ENCODE peak calls at places on chromosome X, in ten cellular contexts. B is CD4-positive, CD25-positive, alpha-beta regulatory T cell; L is GM23248; U is Karpas-422; I is esophagus squamous epithelium; G is A549; Q is IMR-90; W is transverse colon; K is RWPE2; S is stomach. T is an unnamed sample.

GRCh38 chrX:103197721-103198306 is 17.1 kb upstream of the BEX4 start:
- DNase-seq in I (no peak), Q (peak; percentile 56), W (no peak), L (peak; percentile 42), B (no peak), U (no peak), K (no peak), G (no peak), S (no peak), T (no peak)

GRCh38 chrX:74232859-74233258 is 71.1 kb upstream of the ZCCHC13 start:
- DNase-seq in W (no peak), S (no peak), I (no peak), L (peak; percentile 46), U (peak; percentile 74), B (no peak), G (no peak), Q (peak; percentile 23), K (no peak), T (no peak)

GRCh38 chrX:119512145-119512800 is 44.0 kb downstream of the SLC25A5 start:
- DNase-seq in U (peak; percentile 78), I (no peak), S (peak; percentile 71), K (no peak), W (peak; percentile 70), G (peak; percentile 84), B (peak; percentile 41), Q (peak; percentile 66), L (peak; percentile 76), T (no peak)

GRCh38 chrX:17592117-17592516 is 145.2 kb upstream of the SCML1 start:
- DNase-seq in I (no peak), S (no peak), U (no peak), B (no peak), K (no peak), Q (peak; percentile 27), W (no peak), L (peak; percentile 53), G (no peak), T (no peak)

GRCh38 chrX:78327370-78328048 is at the start of gene CYSLTR1:
- DNase-seq in K (no peak), G (no peak), B (no peak), U (peak; percentile 70), W (no peak), I (no peak), Q (no peak), S (no peak), L (no peak), T (no peak)

GRCh38 chrX:132769609-132770008 is 188.8 kb downstream of the HS6ST2 start:
- DNase-seq in I (no peak), W (no peak), S (no peak), K (no peak), L (no peak), G (no peak), U (no peak), B (no peak), Q (no peak), T (no peak)

GRCh38 chrX:71487814-71488213 is 45.1 kb upstream of the OGT start:
- DNase-seq in S (no peak), B (no peak), I (no peak), K (no peak), L (no peak), Q (no peak), W (no peak), G (no peak), U (no peak), T (no peak)

GRCh38 chrX:19557816-19558215 is 42.5 kb upstream of the MAP3K15 start:
- DNase-seq in K (no peak), U (no peak), S (no peak), Q (peak; percentile 30), L (peak; percentile 61), W (no peak), B (no peak), G (no peak), I (no peak), T (no peak)

GRCh38 chrX:130287071-130287770 is 18.5 kb upstream of the ZNF280C start:
- DNase-seq in W (no peak), Q (no peak), G (no peak), S (no peak), K (no peak), L (no peak), U (no peak), B (no peak), I (no peak), T (no peak)

GRCh38 chrX:130285710-130286109 is 17.0 kb upstream of the ZNF280C start:
- DNase-seq in I (no peak), L (no peak), B (no peak), K (no peak), W (no peak), Q (no peak), G (no peak), S (no peak), U (no peak), T (no peak)

GRCh38 chrX:130282151-130282550 is 13.5 kb upstream of the ZNF280C start:
- DNase-seq in U (no peak), B (no peak), Q (no peak), L (no peak), S (no peak), G (no peak), W (no peak), K (no peak), I (no peak), T (no peak)

GRCh38 chrX:130280901-130281300 is 12.2 kb upstream of the ZNF280C start:
- DNase-seq in W (no peak), I (no peak), K (no peak), G (no peak), U (no peak), L (no peak), B (no peak), S (no peak), Q (no peak), T (no peak)

GRCh38 chrX:130285069-130285620 is 16.4 kb upstream of the ZNF280C start:
- DNase-seq in K (no peak), L (peak; percentile 13), W (no peak), B (no peak), Q (no peak), U (no peak), S (no peak), I (no peak), G (no peak), T (no peak)
- H3K27ac ChIP-seq in K (no peak overlapping the region), L (no peak overlapping the region), W (no peak overlapping the region), B (no peak overlapping the region), Q (no peak overlapping the region), U (no peak overlapping the region), S (no peak overlapping the region), I (no peak overlapping the region), G (no peak overlapping the region), T (no peak overlapping the region)

GRCh38 chrX:11434607-11435006 is 141.4 kb downstream of the AMELX start:
- DNase-seq in B (no peak), K (no peak), G (no peak), W (no peak), L (no peak), Q (no peak), I (no peak), S (no peak), U (no peak), T (no peak)

GRCh38 chrX:11435568-11435967 is 142.4 kb downstream of the AMELX start:
- DNase-seq in U (no peak), B (no peak), G (no peak), W (no peak), Q (peak; percentile 62), K (no peak), S (no peak), I (no peak), L (peak; percentile 88), T (no peak)

GRCh38 chrX:11438380-11438723 is 145.1 kb downstream of the AMELX start:
- DNase-seq in S (no peak), U (no peak), W (no peak), B (no peak), Q (no peak), G (no peak), K (no peak), L (no peak), I (no peak), T (no peak)

GRCh38 chrX:11438767-11439166 is 145.6 kb downstream of the AMELX start:
- DNase-seq in Q (peak; percentile 68), L (peak; percentile 30), B (no peak), K (no peak), I (no peak), G (no peak), W (no peak), S (no peak), U (no peak), T (no peak)

GRCh38 chrX:11437642-11438379 is 144.6 kb downstream of the AMELX start:
- DNase-seq in W (peak; percentile 22), S (no peak), U (no peak), K (no peak), Q (peak; percentile 55), G (no peak), B (no peak), I (no peak), L (peak; percentile 77), T (peak; percentile 88)
- H3K4me1 ChIP-seq in W (no peaks in the 10 kb centered on the region), S (peaks cover 12% of the 10 kb centered on the region), U (no peaks in the 10 kb centered on the region), K (no peaks in the 10 kb centered on the region), Q (peaks cover 8% of the 10 kb centered on the region), G (no peaks in the 10 kb centered on the region), B (no peaks in the 10 kb centered on the region), I (no peaks in the 10 kb centered on the region), L (peaks cover 44% of the 10 kb centered on the region), T (peaks cover 8% of the 10 kb centered on the region)

GRCh38 chrX:149962859-149963757 is 24.8 kb upstream of the EOLA2 start:
- DNase-seq in Q (peak; percentile 69), W (peak; percentile 28), S (peak; percentile 58), G (peak; percentile 51), I (no peak), B (peak; percentile 50), U (peak; percentile 83), K (no peak), L (peak; percentile 80), T (no peak)
- H3K27ac ChIP-seq in Q (no peak overlapping the region), W (no peak overlapping the region), S (no peak overlapping the region), G (no peak overlapping the region), I (no peak overlapping the region), B (no peak overlapping the region), U (no peak overlapping the region), K (no peak overlapping the region), L (no peak overlapping the region), T (no peak overlapping the region)

GRCh38 chrX:10618911-10619310 is 1.5 kb downstream of the MID1 start:
- DNase-seq in B (no peak), I (no peak), S (no peak), Q (no peak), W (no peak), K (no peak), G (no peak), U (no peak), L (peak; percentile 43), T (no peak)

GRCh38 chrX:10617964-10618342 is 2.4 kb downstream of the MID1 start:
- DNase-seq in U (no peak), S (peak; percentile 26), Q (peak; percentile 75), K (no peak), G (peak; percentile 52), W (no peak), L (peak; percentile 63), B (no peak), I (no peak), T (no peak)

GRCh38 chrX:10617186-10617963 is 3.0 kb downstream of the MID1 start:
- DNase-seq in Q (no peak), K (no peak), S (no peak), G (no peak), I (no peak), L (no peak), B (no peak), U (no peak), W (no peak), T (no peak)

GRCh38 chrX:10619311-10620015 is 922 bp downstream of the MID1 start:
- DNase-seq in B (no peak), S (no peak), U (no peak), I (no peak), G (no peak), Q (no peak), W (no peak), K (no peak), L (peak; percentile 48), T (no peak)

GRCh38 chrX:10615931-10616780 is 4.2 kb downstream of the MID1 start:
- DNase-seq in G (no peak), I (no peak), L (peak; percentile 53), K (no peak), Q (peak; percentile 58), W (peak; percentile 46), S (peak; percentile 43), B (peak; percentile 27), U (peak; percentile 77), T (no peak)
- H3K4me1 ChIP-seq in G (peaks cover 44% of the 10 kb centered on the region), I (peaks cover 2% of the 10 kb centered on the region), L (peaks cover 44% of the 10 kb centered on the region), K (peaks cover 36% of the 10 kb centered on the region), Q (peaks cover 7% of the 10 kb centered on the region), W (no peaks in the 10 kb centered on the region), S (peaks cover 27% of the 10 kb centered on the region), B (no peaks in the 10 kb centered on the region), U (no peaks in the 10 kb centered on the region), T (peaks cover 2% of the 10 kb centered on the region)